ENCODE peak calls at places on chromosome 21, in five cellular contexts. One of them, this sample, is unnamed.

GRCh38 chr21:42258150-42258884 is 39.4 kb downstream of the ABCG1 start:
- DNase-seq in IMR-90: peak; percentile 32
- DNase-seq in A549: peak; percentile 38
- DNase-seq in GM12878: no peak
- DNase-seq in K562: peak; percentile 88
- DNase-seq in this sample: peak; percentile 83

GRCh38 chr21:14617040-14617393 is 70.9 kb upstream of the SAMSN1 start:
- DNase-seq in IMR-90: no peak
- DNase-seq in A549: no peak
- DNase-seq in GM12878: no peak
- DNase-seq in K562: no peak
- DNase-seq in this sample: no peak

GRCh38 chr21:28235169-28235892 is 757.3 kb downstream of the LTN1 start:
- DNase-seq in IMR-90: no peak
- DNase-seq in A549: no peak
- DNase-seq in GM12878: no peak
- DNase-seq in K562: no peak
- DNase-seq in this sample: no peak

GRCh38 chr21:21818898-21819297 is 820.7 kb downstream of the NCAM2 start:
- DNase-seq in IMR-90: no peak
- DNase-seq in A549: no peak
- DNase-seq in GM12878: no peak
- DNase-seq in K562: no peak
- DNase-seq in this sample: peak; percentile 38

GRCh38 chr21:26157842-26158241 is 12.7 kb downstream of the APP start:
- DNase-seq in IMR-90: no peak
- DNase-seq in A549: no peak
- DNase-seq in GM12878: no peak
- DNase-seq in K562: no peak
- DNase-seq in this sample: no peak

GRCh38 chr21:42039470-42039901 is 29.3 kb upstream of the ZBTB21 start:
- DNase-seq in IMR-90: peak; percentile 85
- DNase-seq in A549: no peak
- DNase-seq in GM12878: no peak
- DNase-seq in K562: no peak
- DNase-seq in this sample: no peak

GRCh38 chr21:42315296-42315891 is at the start of gene TFF3:
- DNase-seq in IMR-90: no peak
- DNase-seq in A549: peak; percentile 6
- DNase-seq in GM12878: no peak
- DNase-seq in K562: no peak
- DNase-seq in this sample: no peak

GRCh38 chr21:17527240-17527639 is 14.4 kb downstream of the CXADR start:
- DNase-seq in IMR-90: peak; percentile 41
- DNase-seq in A549: peak; percentile 77
- DNase-seq in GM12878: no peak
- DNase-seq in K562: no peak
- DNase-seq in this sample: peak; percentile 24

GRCh38 chr21:25772680-25773079 is 37.9 kb downstream of the GABPA start:
- DNase-seq in IMR-90: no peak
- DNase-seq in A549: no peak
- DNase-seq in GM12878: no peak
- DNase-seq in K562: no peak
- DNase-seq in this sample: no peak

DNA sequence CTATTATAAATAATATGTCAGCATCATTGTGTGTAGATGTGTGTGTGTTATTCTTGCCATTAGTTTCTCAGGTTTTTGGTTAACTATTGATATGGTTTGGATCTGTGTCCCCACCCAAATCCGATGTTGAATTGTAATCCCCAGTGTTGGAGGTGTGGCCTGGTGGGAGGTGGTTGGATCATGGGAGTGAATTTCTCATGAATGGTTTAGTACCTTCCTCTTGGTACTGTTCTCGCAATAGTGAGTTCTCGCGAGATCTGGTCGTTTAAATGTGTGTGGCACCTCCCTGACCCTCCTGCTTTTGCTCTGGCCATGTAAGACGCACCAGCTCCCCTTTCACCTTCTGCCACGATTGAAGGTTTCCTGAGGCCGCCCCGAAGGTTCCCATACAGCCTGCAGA is 9.6 kb upstream of the POFUT2 start:
- DNase-seq in IMR-90: no peak
- DNase-seq in A549: no peak
- DNase-seq in GM12878: no peak
- DNase-seq in K562: no peak
- DNase-seq in this sample: no peak
- H3K4me1 ChIP-seq in IMR-90: peaks cover 46% of the 10 kb centered on the region
- H3K4me1 ChIP-seq in A549: peaks cover 9% of the 10 kb centered on the region
- H3K4me1 ChIP-seq in GM12878: peaks cover 3% of the 10 kb centered on the region
- H3K4me1 ChIP-seq in K562: peaks cover 21% of the 10 kb centered on the region
- H3K4me1 ChIP-seq in this sample: peaks cover 17% of the 10 kb centered on the region

GRCh38 chr21:45302082-45303061 is 14.7 kb upstream of the POFUT2 start:
- DNase-seq in IMR-90: no peak
- DNase-seq in A549: no peak
- DNase-seq in GM12878: no peak
- DNase-seq in K562: no peak
- DNase-seq in this sample: no peak
- TF ChIP-seq RCOR1 in IMR-90: no peak
- TF ChIP-seq RCOR1 in A549: no peak
- TF ChIP-seq RCOR1 in GM12878: no peak
- TF ChIP-seq RCOR1 in K562: no peak
- TF ChIP-seq RCOR1 in this sample: no peak

GRCh38 chr21:35045539-35046222 is 3.4 kb downstream of the RUNX1 start:
- DNase-seq in IMR-90: no peak
- DNase-seq in A549: no peak
- DNase-seq in GM12878: no peak
- DNase-seq in K562: no peak
- DNase-seq in this sample: no peak
- H3K4me1 ChIP-seq in IMR-90: peaks cover 20% of the 10 kb centered on the region
- H3K4me1 ChIP-seq in A549: peaks cover 25% of the 10 kb centered on the region
- H3K4me1 ChIP-seq in GM12878: peaks cover 85% of the 10 kb centered on the region
- H3K4me1 ChIP-seq in K562: peaks cover 44% of the 10 kb centered on the region
- H3K4me1 ChIP-seq in this sample: peaks cover 31% of the 10 kb centered on the region

GRCh38 chr21:45033791-45034555 is 40.4 kb upstream of the ADARB1 start:
- DNase-seq in IMR-90: peak; percentile 73
- DNase-seq in A549: no peak
- DNase-seq in GM12878: no peak
- DNase-seq in K562: no peak
- DNase-seq in this sample: no peak
- TF ChIP-seq RCOR1 in IMR-90: no peak
- TF ChIP-seq RCOR1 in A549: no peak
- TF ChIP-seq RCOR1 in GM12878: no peak
- TF ChIP-seq RCOR1 in K562: no peak
- TF ChIP-seq RCOR1 in this sample: no peak

GRCh38 chr21:45364464-45365185 is 40.3 kb upstream of the COL18A1 start:
- DNase-seq in IMR-90: peak; percentile 89
- DNase-seq in A549: peak; percentile 54
- DNase-seq in GM12878: no peak
- DNase-seq in K562: no peak
- DNase-seq in this sample: no peak
- H3K4me1 ChIP-seq in IMR-90: peaks cover 38% of the 10 kb centered on the region
- H3K4me1 ChIP-seq in A549: peaks cover 67% of the 10 kb centered on the region
- H3K4me1 ChIP-seq in GM12878: no peaks in the 10 kb centered on the region
- H3K4me1 ChIP-seq in K562: peaks cover 36% of the 10 kb centered on the region
- H3K4me1 ChIP-seq in this sample: peaks cover 38% of the 10 kb centered on the region

DNA sequence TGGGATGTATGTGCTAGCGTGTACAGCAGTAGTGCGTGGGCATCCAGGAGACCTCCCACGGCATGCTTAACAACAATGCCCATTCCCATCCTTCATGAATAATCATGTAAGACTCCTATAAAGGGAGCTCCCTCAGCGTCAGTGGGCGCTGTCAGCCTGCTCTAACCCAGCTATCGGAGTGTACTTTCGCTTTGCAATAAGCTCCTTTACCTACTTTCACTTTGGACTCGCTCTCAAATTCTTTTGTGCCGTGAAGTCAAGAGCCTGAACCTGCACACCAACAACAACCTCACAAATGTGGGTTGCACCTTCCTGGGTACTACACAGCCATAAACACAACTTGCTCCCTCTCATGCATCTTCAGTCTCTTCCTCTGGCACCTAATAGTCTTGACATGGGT is 114.8 kb upstream of the PAXBP1 start:
- DNase-seq in IMR-90: no peak
- DNase-seq in A549: peak; percentile 1
- DNase-seq in GM12878: no peak
- DNase-seq in K562: no peak
- DNase-seq in this sample: no peak
- TF ChIP-seq RCOR1 in IMR-90: no peak
- TF ChIP-seq RCOR1 in A549: no peak
- TF ChIP-seq RCOR1 in GM12878: no peak
- TF ChIP-seq RCOR1 in K562: no peak
- TF ChIP-seq RCOR1 in this sample: no peak

GRCh38 chr21:34983680-34984086 is 65.4 kb downstream of the RUNX1 start:
- DNase-seq in IMR-90: peak; percentile 63
- DNase-seq in A549: no peak
- DNase-seq in GM12878: no peak
- DNase-seq in K562: peak; percentile 45
- DNase-seq in this sample: no peak
- H3K4me1 ChIP-seq in IMR-90: peaks cover 12% of the 10 kb centered on the region
- H3K4me1 ChIP-seq in A549: peaks cover 16% of the 10 kb centered on the region
- H3K4me1 ChIP-seq in GM12878: peaks cover 25% of the 10 kb centered on the region
- H3K4me1 ChIP-seq in K562: peaks cover 38% of the 10 kb centered on the region
- H3K4me1 ChIP-seq in this sample: peaks cover 16% of the 10 kb centered on the region

DNA sequence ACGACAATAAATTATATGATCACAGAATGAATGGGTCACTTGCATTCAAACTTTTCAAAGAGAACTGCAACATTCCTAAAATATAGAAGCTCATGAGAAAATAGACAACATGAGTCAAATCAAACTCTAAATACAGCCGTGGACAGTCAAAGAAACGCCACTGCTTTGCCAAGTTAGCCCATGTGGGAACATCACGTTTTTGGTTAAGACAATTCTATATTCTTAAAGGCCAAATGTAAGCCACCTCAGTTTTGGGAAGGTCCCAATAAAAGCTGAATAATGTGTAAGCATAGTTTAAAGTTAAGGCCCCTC is 33.6 kb downstream of the ETS2 start:
- DNase-seq in IMR-90: no peak
- DNase-seq in A549: peak; percentile 36
- DNase-seq in GM12878: no peak
- DNase-seq in K562: no peak
- DNase-seq in this sample: no peak
- TF ChIP-seq RCOR1 in IMR-90: no peak
- TF ChIP-seq RCOR1 in A549: no peak
- TF ChIP-seq RCOR1 in GM12878: no peak
- TF ChIP-seq RCOR1 in K562: no peak
- TF ChIP-seq RCOR1 in this sample: no peak

This sample was measured in SK-N-SH.